ENCODE peak calls at places on chromosomes 12 and 14, in six cellular contexts. One of them, this sample, is unnamed.

GRCh38 chr12:68368332-68368731 is 36.2 kb upstream of the MDM1 start:
- DNase-seq in stromal cell of bone marrow: peak; percentile 47
- DNase-seq in dorsolateral prefrontal cortex: no peak
- DNase-seq in AG04450: no peak
- DNase-seq in NCI-H510A: no peak
- DNase-seq in keratinocyte: no peak
- DNase-seq in this sample: no peak

GRCh38 chr14:94120667-94121335 is 8.6 kb downstream of the IFI27L2 start:
- DNase-seq in AG04450: peak; percentile 13
- DNase-seq in stromal cell of bone marrow: peak; percentile 94
- DNase-seq in dorsolateral prefrontal cortex: no peak
- DNase-seq in keratinocyte: no peak
- DNase-seq in NCI-H510A: no peak
- DNase-seq in this sample: peak; percentile 33

GRCh38 chr12:124393831-124394230 is 98.9 kb downstream of the RFLNA start:
- DNase-seq in AG04450: no peak
- DNase-seq in dorsolateral prefrontal cortex: no peak
- DNase-seq in keratinocyte: no peak
- DNase-seq in NCI-H510A: no peak
- DNase-seq in stromal cell of bone marrow: no peak
- DNase-seq in this sample: no peak

GRCh38 chr12:94380507-94380906 is 79.2 kb downstream of the CEP83 start:
- DNase-seq in keratinocyte: no peak
- DNase-seq in dorsolateral prefrontal cortex: no peak
- DNase-seq in AG04450: no peak
- DNase-seq in stromal cell of bone marrow: no peak
- DNase-seq in NCI-H510A: no peak
- DNase-seq in this sample: no peak

GRCh38 chr14:54577977-54578376 is 11.0 kb downstream of the SAMD4A start:
- DNase-seq in keratinocyte: no peak
- DNase-seq in NCI-H510A: no peak
- DNase-seq in dorsolateral prefrontal cortex: no peak
- DNase-seq in stromal cell of bone marrow: no peak
- DNase-seq in AG04450: no peak
- DNase-seq in this sample: no peak

GRCh38 chr14:95359974-95360826 is 40.5 kb upstream of the CLMN start:
- DNase-seq in AG04450: no peak
- DNase-seq in NCI-H510A: no peak
- DNase-seq in stromal cell of bone marrow: no peak
- DNase-seq in keratinocyte: no peak
- DNase-seq in dorsolateral prefrontal cortex: peak; percentile 82
- DNase-seq in this sample: no peak

GRCh38 chr14:71758198-71758955 is 173.9 kb upstream of the RGS6 start:
- DNase-seq in stromal cell of bone marrow: no peak
- DNase-seq in NCI-H510A: peak; percentile 50
- DNase-seq in keratinocyte: no peak
- DNase-seq in AG04450: no peak
- DNase-seq in dorsolateral prefrontal cortex: no peak
- DNase-seq in this sample: no peak

GRCh38 chr14:23360496-23360895 is 4.5 kb downstream of the EFS start:
- DNase-seq in keratinocyte: no peak
- DNase-seq in dorsolateral prefrontal cortex: peak; percentile 84
- DNase-seq in NCI-H510A: no peak
- DNase-seq in AG04450: no peak
- DNase-seq in stromal cell of bone marrow: no peak
- DNase-seq in this sample: no peak

GRCh38 chr14:73786632-73786941 is 65.0 kb upstream of the PTGR2 start:
- DNase-seq in dorsolateral prefrontal cortex: no peak
- DNase-seq in NCI-H510A: no peak
- DNase-seq in AG04450: no peak
- DNase-seq in stromal cell of bone marrow: no peak
- DNase-seq in keratinocyte: no peak
- DNase-seq in this sample: no peak

GRCh38 chr14:103123634-103124500 is 606 bp downstream of the TNFAIP2 start:
- DNase-seq in NCI-H510A: no peak
- DNase-seq in stromal cell of bone marrow: no peak
- DNase-seq in AG04450: no peak
- DNase-seq in keratinocyte: no peak
- DNase-seq in dorsolateral prefrontal cortex: no peak
- DNase-seq in this sample: no peak

GRCh38 chr14:52405314-52405713 is 91.2 kb downstream of the PTGER2 start:
- DNase-seq in dorsolateral prefrontal cortex: no peak
- DNase-seq in AG04450: no peak
- DNase-seq in NCI-H510A: no peak
- DNase-seq in stromal cell of bone marrow: no peak
- DNase-seq in keratinocyte: no peak
- DNase-seq in this sample: no peak

GRCh38 chr14:92760524-92760805 is 12.0 kb upstream of the LGMN start:
- DNase-seq in keratinocyte: no peak
- DNase-seq in dorsolateral prefrontal cortex: no peak
- DNase-seq in AG04450: no peak
- DNase-seq in NCI-H510A: no peak
- DNase-seq in stromal cell of bone marrow: no peak
- DNase-seq in this sample: no peak

GRCh38 chr12:75568387-75568786 is 57.0 kb upstream of the KRR1 start:
- DNase-seq in AG04450: no peak
- DNase-seq in stromal cell of bone marrow: peak; percentile 18
- DNase-seq in keratinocyte: no peak
- DNase-seq in dorsolateral prefrontal cortex: no peak
- DNase-seq in NCI-H510A: no peak
- DNase-seq in this sample: no peak

GRCh38 chr12:72632286-72632685 is 360.1 kb downstream of the TRHDE start:
- DNase-seq in AG04450: peak; percentile 2
- DNase-seq in NCI-H510A: no peak
- DNase-seq in dorsolateral prefrontal cortex: no peak
- DNase-seq in keratinocyte: no peak
- DNase-seq in stromal cell of bone marrow: no peak
- DNase-seq in this sample: no peak

GRCh38 chr12:65208957-65209654 is 39.7 kb downstream of the LEMD3 start:
- DNase-seq in NCI-H510A: no peak
- DNase-seq in stromal cell of bone marrow: no peak
- DNase-seq in AG04450: no peak
- DNase-seq in dorsolateral prefrontal cortex: no peak
- DNase-seq in keratinocyte: no peak
- DNase-seq in this sample: no peak

GRCh38 chr12:27778206-27778605 is 1.8 kb upstream of the KLHL42 start:
- DNase-seq in NCI-H510A: no peak
- DNase-seq in dorsolateral prefrontal cortex: no peak
- DNase-seq in stromal cell of bone marrow: no peak
- DNase-seq in keratinocyte: no peak
- DNase-seq in AG04450: no peak
- DNase-seq in this sample: no peak

GRCh38 chr14:81831128-81831815 is 297.6 kb upstream of the SEL1L start:
- DNase-seq in AG04450: no peak
- DNase-seq in keratinocyte: no peak
- DNase-seq in NCI-H510A: no peak
- DNase-seq in dorsolateral prefrontal cortex: no peak
- DNase-seq in stromal cell of bone marrow: no peak
- DNase-seq in this sample: no peak

GRCh38 chr14:100568998-100569733 is 18.1 kb downstream of the BEGAIN start:
- DNase-seq in keratinocyte: no peak
- DNase-seq in AG04450: no peak
- DNase-seq in NCI-H510A: no peak
- DNase-seq in stromal cell of bone marrow: no peak
- DNase-seq in dorsolateral prefrontal cortex: no peak
- DNase-seq in this sample: no peak

GRCh38 chr12:89863968-89864367 is 155.3 kb upstream of the ATP2B1 start:
- DNase-seq in stromal cell of bone marrow: no peak
- DNase-seq in keratinocyte: no peak
- DNase-seq in dorsolateral prefrontal cortex: no peak
- DNase-seq in AG04450: no peak
- DNase-seq in NCI-H510A: no peak
- DNase-seq in this sample: no peak

GRCh38 chr12:79203103-79203502 is 338.5 kb downstream of the SYT1 start:
- DNase-seq in AG04450: no peak
- DNase-seq in stromal cell of bone marrow: no peak
- DNase-seq in keratinocyte: no peak
- DNase-seq in dorsolateral prefrontal cortex: no peak
- DNase-seq in NCI-H510A: no peak
- DNase-seq in this sample: no peak

GRCh38 chr14:31992051-31992450 is 85.1 kb upstream of the ARHGAP5 start:
- DNase-seq in keratinocyte: peak; percentile 59
- DNase-seq in stromal cell of bone marrow: peak; percentile 73
- DNase-seq in dorsolateral prefrontal cortex: no peak
- DNase-seq in NCI-H510A: no peak
- DNase-seq in AG04450: no peak
- DNase-seq in this sample: peak; percentile 90

GRCh38 chr14:30620178-30620577 is 1.9 kb upstream of the SCFD1 start:
- DNase-seq in NCI-H510A: no peak
- DNase-seq in AG04450: no peak
- DNase-seq in dorsolateral prefrontal cortex: no peak
- DNase-seq in stromal cell of bone marrow: no peak
- DNase-seq in keratinocyte: no peak
- DNase-seq in this sample: no peak

This sample was measured in GM04504.